ENCODE peak calls at places on chromosomes 6 and 20, in four cellular contexts. S is GM12878, K is H1, Q is K562. I is an unnamed sample.

GRCh38 chr6:158688860-158689259 is 39.0 kb downstream of the SYTL3 start:
- DNase-seq in S (no peak), K (no peak), Q (no peak), I (peak; percentile 67)

GRCh38 chr6:62175195-62175594 is 110.8 kb downstream of the KHDRBS2 start:
- DNase-seq in S (no peak), K (no peak), Q (no peak), I (no peak)

GRCh38 chr20:62309947-62310756 is 7.4 kb downstream of the ADRM1 start:
- DNase-seq in S (no peak), K (no peak), Q (no peak), I (no peak)

GRCh38 chr20:9068232-9068781 is 580 bp upstream of the PLCB4 start:
- DNase-seq in S (no peak), K (no peak), Q (peak; percentile 14), I (peak; percentile 41)

GRCh38 chr6:105603779-105604592 is 201.1 kb upstream of the PREP start:
- DNase-seq in S (no peak), K (no peak), Q (no peak), I (peak; percentile 76)

GRCh38 chr20:63536997-63537524 is at the start of gene PTK6:
- DNase-seq in S (no peak), K (no peak), Q (no peak), I (no peak)

GRCh38 chr20:35499271-35499670 is 30.2 kb downstream of the C20orf173 start:
- DNase-seq in S (no peak), K (no peak), Q (no peak), I (no peak)

GRCh38 chr6:157020398-157021266 is 243.5 kb downstream of the ARID1B start:
- DNase-seq in S (no peak), K (no peak), Q (peak; percentile 78), I (peak; percentile 67)

GRCh38 chr6:16413399-16413798 is 175.0 kb downstream of the GMPR start:
- DNase-seq in S (no peak), K (no peak), Q (no peak), I (peak; percentile 37)

GRCh38 chr6:133965817-133966360 is 12.9 kb downstream of the TBPL1 start:
- DNase-seq in S (no peak), K (no peak), Q (no peak), I (peak; percentile 13)

GRCh38 chr6:111113731-111114438 is 26.6 kb downstream of the SLC16A10 start:
- DNase-seq in S (no peak), K (no peak), Q (peak; percentile 20), I (peak; percentile 48)

GRCh38 chr6:99030915-99031314 is 83.2 kb upstream of the FBXL4 start:
- DNase-seq in S (no peak), K (no peak), Q (no peak), I (no peak)
- TF ChIP-seq CHD1 in S (no peak), K (no peak), Q (no peak), I (no peak)

GRCh38 chr6:32402812-32403211 is 4.2 kb downstream of the BTNL2 start:
- DNase-seq in S (no peak), K (no peak), Q (no peak), I (no peak)
- TF ChIP-seq CHD1 in S (no peak), K (no peak), Q (no peak), I (no peak)

GRCh38 chr20:57860576-57860975 is 150.8 kb upstream of the PMEPA1 start:
- DNase-seq in S (no peak), K (no peak), Q (no peak), I (no peak)

GRCh38 chr20:57857969-57858368 is 148.2 kb upstream of the PMEPA1 start:
- DNase-seq in S (no peak), K (no peak), Q (no peak), I (no peak)

GRCh38 chr20:57851786-57852185 is 142.0 kb upstream of the PMEPA1 start:
- DNase-seq in S (no peak), K (no peak), Q (no peak), I (no peak)

GRCh38 chr20:57856658-57857057 is 146.8 kb upstream of the PMEPA1 start:
- DNase-seq in S (no peak), K (no peak), Q (no peak), I (no peak)

GRCh38 chr20:57857118-57857517 is 147.3 kb upstream of the PMEPA1 start:
- DNase-seq in S (no peak), K (no peak), Q (no peak), I (no peak)
- TF ChIP-seq CHD1 in S (no peak), K (no peak), Q (no peak), I (no peak)

DNA sequence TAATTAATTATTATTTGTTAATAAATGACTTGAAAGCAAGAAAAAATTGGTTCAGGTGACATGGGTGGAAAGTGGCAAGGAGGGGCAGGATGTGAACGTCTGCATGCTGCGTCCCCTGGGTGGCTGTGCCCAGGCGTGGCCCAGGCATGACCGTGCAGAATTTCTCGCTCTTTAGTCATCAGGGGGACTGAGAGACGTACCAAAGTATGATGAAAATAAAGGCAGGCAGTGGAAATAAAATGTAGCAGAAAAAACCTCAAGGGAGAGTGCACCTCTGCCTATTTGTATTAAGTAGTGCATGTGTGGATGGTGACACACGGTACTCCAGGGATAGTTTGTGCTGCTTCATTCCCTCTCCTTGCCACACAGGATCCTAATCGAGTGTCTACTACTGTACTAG is 81.1 kb downstream of the ATP9A start:
- DNase-seq in S (no peak), K (no peak), Q (no peak), I (peak; percentile 50)
- TF ChIP-seq CHD1 in S (no peak), K (no peak), Q (no peak), I (no peak)

GRCh38 chr20:32941155-32941885 is 62.9 kb downstream of the SUN5 start:
- DNase-seq in S (no peak), K (no peak), Q (no peak), I (no peak)
- TF ChIP-seq CHD1 in S (no peak), K (no peak), Q (no peak), I (no peak)

DNA sequence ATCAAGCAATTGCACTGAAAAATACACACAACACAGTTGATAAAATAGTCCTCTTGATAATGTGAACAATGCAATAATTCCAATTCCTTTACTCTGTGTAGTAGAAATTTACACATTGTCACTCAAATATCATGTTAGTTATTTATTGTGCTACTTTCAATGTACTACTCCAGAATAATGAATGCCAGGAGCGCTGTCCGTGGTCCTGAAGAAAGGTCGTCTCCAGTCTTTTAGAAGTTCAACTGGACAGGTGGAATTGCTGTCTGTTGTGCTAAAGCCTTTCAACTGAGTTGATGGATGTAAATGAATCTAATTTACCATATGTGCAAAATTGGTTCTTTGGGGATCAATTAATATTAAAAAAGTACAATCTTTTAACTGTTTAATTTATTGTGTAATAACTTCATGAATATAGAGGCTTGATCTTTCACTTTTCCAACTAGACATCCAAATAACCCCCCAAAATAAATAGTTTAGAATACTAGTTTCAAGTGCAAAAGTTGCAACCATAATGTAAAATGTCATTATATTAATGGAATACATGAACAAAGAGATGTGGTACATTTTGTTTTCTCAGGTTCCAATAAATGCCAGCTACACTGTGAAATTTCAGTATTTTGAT is 3.2 kb downstream of the GRIK2 start:
- DNase-seq in S (no peak), K (no peak), Q (peak; percentile 60), I (peak; percentile 64)
- TF ChIP-seq CHD1 in S (no peak), K (no peak), Q (no peak), I (no peak)

DNA sequence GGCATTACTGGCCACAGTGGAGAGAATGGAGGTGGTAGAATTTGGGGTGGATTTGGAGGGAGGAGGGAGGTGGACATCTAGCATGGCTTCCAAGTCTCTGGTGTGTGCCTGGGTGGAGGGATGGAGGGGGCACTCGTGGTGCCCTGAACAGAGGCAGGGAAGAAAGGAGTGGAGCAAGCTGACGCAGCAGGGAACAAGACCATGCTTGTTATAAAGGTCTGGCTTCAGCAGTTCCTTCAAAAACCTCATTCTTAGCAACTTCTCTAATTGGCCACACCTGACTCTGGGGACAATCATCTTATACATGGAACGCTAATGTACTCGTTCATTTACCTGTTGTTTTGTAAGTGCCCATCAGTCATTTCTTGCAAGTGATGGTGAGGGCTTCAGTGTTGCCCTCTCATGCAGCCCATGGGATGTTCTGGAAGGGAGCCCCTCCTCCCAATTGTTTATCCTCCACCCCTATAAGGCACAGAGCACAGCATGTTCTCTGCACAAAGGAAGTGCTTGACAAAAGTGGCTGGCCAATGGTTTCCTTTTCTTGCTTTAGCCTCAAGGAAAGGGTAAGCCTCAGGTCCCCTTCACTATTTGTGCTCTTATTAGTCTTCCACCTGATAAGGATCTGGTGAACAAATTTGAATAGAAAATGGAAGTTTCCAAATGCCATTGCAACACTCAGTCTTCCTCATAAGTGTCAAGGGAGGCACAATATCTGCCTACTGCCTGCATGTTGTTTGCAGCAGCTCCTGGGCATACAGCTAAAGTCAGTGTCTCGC is 39.3 kb downstream of the GFOD1 start:
- DNase-seq in S (no peak), K (no peak), Q (no peak), I (no peak)
- TF ChIP-seq CHD1 in S (no peak), K (no peak), Q (no peak), I (no peak)

I was measured in IMR-90.